ENCODE peak calls at places on chromosome 6, in four cellular contexts. G is T1000, L is posterior cingulate gyrus, H is Karpas-422. K is an unnamed sample.

GRCh38 chr6:47031656-47032055 is 10.5 kb downstream of the ADGRF1 start:
- DNase-seq in G (no peak), L (no peak), H (no peak), K (no peak)

GRCh38 chr6:150157076-150157475 is 14.2 kb downstream of the PPP1R14C start:
- DNase-seq in G (no peak), L (no peak), H (no peak), K (no peak)

GRCh38 chr6:137601471-137601870 is 107.3 kb upstream of the OLIG3 start:
- DNase-seq in G (no peak), L (no peak), H (no peak), K (no peak)

GRCh38 chr6:5091646-5092045 is 6.5 kb downstream of the PPP1R3G start:
- DNase-seq in G (no peak), L (no peak), H (no peak), K (no peak)

GRCh38 chr6:36493859-36494258 is 51.1 kb downstream of the KCTD20 start:
- DNase-seq in G (no peak), L (no peak), H (no peak), K (no peak)

GRCh38 chr6:71410681-71411080 is 122.1 kb downstream of the OGFRL1 start:
- DNase-seq in G (no peak), L (no peak), H (no peak), K (no peak)

GRCh38 chr6:39962831-39963230 is 28.6 kb upstream of the MOCS1 start:
- DNase-seq in G (no peak), L (no peak), H (no peak), K (no peak)

GRCh38 chr6:143270026-143270425 is 180.5 kb downstream of the ADAT2 start:
- DNase-seq in G (no peak), L (no peak), H (no peak), K (no peak)

GRCh38 chr6:39929039-39929732 is 5.1 kb downstream of the MOCS1 start:
- DNase-seq in G (no peak), L (no peak), H (no peak), K (no peak)

GRCh38 chr6:75144396-75144795 is 61.5 kb downstream of the COL12A1 start:
- DNase-seq in G (no peak), L (no peak), H (no peak), K (no peak)

GRCh38 chr6:28747083-28747630 is 176.6 kb downstream of the TRIM27 start:
- DNase-seq in G (no peak), L (no peak), H (no peak), K (no peak)

GRCh38 chr6:139161817-139162284 is 27.0 kb downstream of the HECA start:
- DNase-seq in G (no peak), L (no peak), H (peak; percentile 64), K (no peak)

GRCh38 chr6:15331143-15331542 is 85.3 kb downstream of the JARID2 start:
- DNase-seq in G (no peak), L (no peak), H (no peak), K (no peak)

GRCh38 chr6:84882768-84883766 is 118.7 kb upstream of the TBX18 start:
- DNase-seq in G (peak; percentile 11), L (no peak), H (no peak), K (no peak)

GRCh38 chr6:148304976-148305375 is 37.7 kb upstream of the SASH1 start:
- DNase-seq in G (no peak), L (no peak), H (no peak), K (no peak)

GRCh38 chr6:74091133-74091793 is 395.3 kb downstream of the CD109 start:
- DNase-seq in G (no peak), L (no peak), H (peak; percentile 76), K (no peak)

GRCh38 chr6:56902551-56903464 is 52.1 kb upstream of the BEND6 start:
- DNase-seq in G (no peak), L (peak; percentile 82), H (peak; percentile 78), K (no peak)

GRCh38 chr6:169848946-169849345 is 97.5 kb downstream of the ERMARD start:
- DNase-seq in G (no peak), L (no peak), H (no peak), K (no peak)

GRCh38 chr6:30508890-30509736 is 19.8 kb downstream of the HLA-E start:
- DNase-seq in G (no peak), L (no peak), H (peak; percentile 75), K (no peak)

GRCh38 chr6:43922423-43923375 is 152.7 kb downstream of the VEGFA start:
- DNase-seq in G (no peak), L (no peak), H (no peak), K (peak; percentile 52)

GRCh38 chr6:43708857-43709653 is 21.5 kb upstream of the MRPS18A start:
- DNase-seq in G (no peak), L (no peak), H (no peak), K (peak; percentile 62)

GRCh38 chr6:89260832-89261231 is 43.7 kb upstream of the GABRR1 start:
- DNase-seq in G (no peak), L (no peak), H (no peak), K (no peak)

GRCh38 chr6:101399627-101399955 is 6.1 kb downstream of the GRIK2 start:
- DNase-seq in G (no peak), L (peak; percentile 73), H (no peak), K (no peak)

GRCh38 chr6:169800668-169801395 is 49.4 kb downstream of the ERMARD start:
- DNase-seq in G (no peak), L (peak; percentile 92), H (no peak), K (no peak)

GRCh38 chr6:169409742-169410312 is 156.2 kb upstream of the THBS2 start:
- DNase-seq in G (no peak), L (no peak), H (no peak), K (no peak)